ENCODE peak calls at places on chromosome 4, in ten cellular contexts. P is natural killer cell; D is IMR-90; M is lower lobe of right lung; I is AG09309; Q is activated CD8-positive, alpha-beta T cell treated with anti-CD3 and anti-CD28 coated beads for 36 hours; F is CD8-positive, alpha-beta T cell; O is lower leg skin; C is cardiac fibroblast; J is choroid plexus epithelial cell. S is an unnamed sample.

GRCh38 chr4:88333741-88334405 is 44.8 kb upstream of the HERC6 start:
- DNase-seq in P (no peak), D (peak; percentile 15), M (no peak), I (peak; percentile 57), Q (no peak), F (no peak), O (no peak), C (peak; percentile 51), J (peak; percentile 36), S (no peak)

GRCh38 chr4:78362310-78362709 is 189.3 kb upstream of the ANXA3 start:
- DNase-seq in P (no peak), D (no peak), M (no peak), I (no peak), Q (no peak), F (no peak), O (no peak), C (no peak), J (no peak), S (no peak)

GRCh38 chr4:25174674-25175073 is 14.4 kb upstream of the SEPSECS start:
- DNase-seq in P (no peak), D (peak; percentile 12), M (no peak), I (no peak), Q (no peak), F (no peak), O (no peak), C (peak; percentile 28), J (no peak), S (no peak)

GRCh38 chr4:120922390-120923200 is at the start of gene PRDM5:
- DNase-seq in P (no peak), D (peak; percentile 40), M (peak; percentile 65), I (no peak), Q (peak; percentile 35), F (peak; percentile 3), O (peak; percentile 88), C (peak; percentile 53), J (peak; percentile 72), S (peak; percentile 42)

GRCh38 chr4:89572224-89572858 is 264.6 kb downstream of the SNCA start:
- DNase-seq in P (no peak), D (no peak), M (no peak), I (no peak), Q (no peak), F (no peak), O (no peak), C (no peak), J (peak; percentile 53), S (no peak)

GRCh38 chr4:131566026-131566425 is 1583.1 kb upstream of the PCDH10 start:
- DNase-seq in P (no peak), D (no peak), M (no peak), I (no peak), Q (no peak), F (no peak), O (no peak), C (no peak), J (no peak), S (no peak)

GRCh38 chr4:649751-650310 is 24.2 kb downstream of the ATP5ME start:
- DNase-seq in P (no peak), D (no peak), M (peak; percentile 36), I (no peak), Q (no peak), F (no peak), O (no peak), C (no peak), J (no peak), S (no peak)

GRCh38 chr4:2472187-2472586 is 3.3 kb downstream of the RNF4 start:
- DNase-seq in P (no peak), D (peak; percentile 54), M (no peak), I (no peak), Q (no peak), F (no peak), O (no peak), C (peak; percentile 79), J (peak; percentile 69), S (no peak)

GRCh38 chr4:1381944-1382541 is 24.2 kb downstream of the NKX1-1 start:
- DNase-seq in P (no peak), D (no peak), M (peak; percentile 43), I (no peak), Q (no peak), F (no peak), O (peak; percentile 60), C (no peak), J (no peak), S (no peak)

GRCh38 chr4:138576684-138577083 is 334.5 kb upstream of the SLC7A11 start:
- DNase-seq in P (no peak), D (peak; percentile 68), M (no peak), I (peak; percentile 17), Q (no peak), F (no peak), O (no peak), C (peak; percentile 75), J (peak; percentile 80), S (no peak)

GRCh38 chr4:39655866-39656265 is 17.2 kb upstream of the SMIM14 start:
- DNase-seq in P (no peak), D (peak; percentile 10), M (no peak), I (no peak), Q (no peak), F (no peak), O (peak; percentile 34), C (peak; percentile 70), J (no peak), S (no peak)

GRCh38 chr4:88003261-88003660 is 4.2 kb upstream of the PKD2 start:
- DNase-seq in P (no peak), D (no peak), M (no peak), I (no peak), Q (no peak), F (no peak), O (no peak), C (no peak), J (no peak), S (no peak)

GRCh38 chr4:181578911-181579310 is 664.3 kb upstream of the TENM3 start:
- DNase-seq in P (no peak), D (no peak), M (no peak), I (no peak), Q (no peak), F (no peak), O (no peak), C (no peak), J (peak; percentile 8), S (no peak)

GRCh38 chr4:181582595-181582994 is 660.6 kb upstream of the TENM3 start:
- DNase-seq in P (no peak), D (no peak), M (no peak), I (no peak), Q (peak; percentile 3), F (no peak), O (no peak), C (no peak), J (no peak), S (no peak)
- TF ChIP-seq CTCF in P (no peak), D (no peak), M (no peak), I (no peak), Q (no peak), F (no peak), O (no peak), C (peak; percentile 9), J (peak; percentile 19), S (peak; percentile 8)

GRCh38 chr4:177107288-177107901 is 202.3 kb upstream of the NEIL3 start:
- DNase-seq in P (no peak), D (no peak), M (no peak), I (peak; percentile 40), Q (no peak), F (no peak), O (no peak), C (peak; percentile 60), J (no peak), S (no peak)

GRCh38 chr4:177109769-177110168 is 199.9 kb upstream of the NEIL3 start:
- DNase-seq in P (no peak), D (no peak), M (no peak), I (no peak), Q (no peak), F (no peak), O (no peak), C (no peak), J (no peak), S (no peak)

GRCh38 chr4:177105526-177105925 is 204.1 kb upstream of the NEIL3 start:
- DNase-seq in P (no peak), D (no peak), M (no peak), I (peak; percentile 63), Q (no peak), F (no peak), O (no peak), C (no peak), J (no peak), S (no peak)

DNA sequence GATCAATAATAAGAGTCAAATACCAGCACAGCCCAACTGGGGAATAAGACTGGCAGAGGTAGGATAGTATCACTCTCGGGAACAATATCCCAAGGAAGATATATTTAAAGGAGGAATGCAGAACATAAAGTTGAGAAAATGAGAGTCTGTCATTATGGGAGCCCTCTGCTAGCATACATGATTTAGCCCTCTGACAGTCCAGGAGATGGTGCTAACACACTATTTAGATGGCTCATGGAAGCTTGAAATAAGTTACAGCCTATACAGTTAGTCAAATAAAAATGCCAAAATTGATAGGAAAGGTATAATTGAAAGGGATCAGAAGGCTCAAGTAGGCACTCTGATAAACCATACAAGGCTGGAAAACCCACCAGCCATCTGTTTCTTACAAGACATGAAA is 201.0 kb upstream of the NEIL3 start:
- DNase-seq in P (no peak), D (peak; percentile 68), M (no peak), I (no peak), Q (no peak), F (no peak), O (no peak), C (peak; percentile 74), J (peak; percentile 67), S (no peak)
- TF ChIP-seq CTCF in P (no peak), D (peak; percentile 76), M (peak; percentile 9), I (peak; percentile 66), Q (no peak), F (no peak), O (no peak), C (peak; percentile 62), J (peak; percentile 60), S (no peak)

DNA sequence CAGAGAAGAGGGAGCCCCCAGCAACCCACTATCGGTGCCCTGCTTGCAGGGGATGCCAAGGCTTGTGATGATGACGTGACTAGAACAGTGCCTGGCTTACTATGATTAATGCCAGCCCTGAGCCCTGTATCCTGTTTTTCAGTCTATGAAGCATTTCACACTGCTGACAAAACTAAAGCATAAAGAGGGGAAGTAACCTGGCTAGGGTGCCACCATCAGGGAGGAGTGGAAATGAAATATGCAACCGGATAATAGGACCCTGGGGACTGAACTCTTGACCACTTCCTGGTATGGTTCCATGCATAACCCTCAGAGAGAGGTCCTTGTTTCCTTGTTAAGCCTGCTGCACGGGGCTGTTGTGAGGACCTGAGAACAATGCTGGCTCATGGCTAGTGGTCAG is 50.3 kb downstream of the MED28 start:
- DNase-seq in P (no peak), D (no peak), M (no peak), I (no peak), Q (peak; percentile 43), F (no peak), O (no peak), C (peak; percentile 11), J (no peak), S (no peak)
- TF ChIP-seq CTCF in P (no peak), D (no peak), M (no peak), I (no peak), Q (no peak), F (no peak), O (no peak), C (no peak), J (no peak), S (no peak)

GRCh38 chr4:154642361-154642760 is 29.9 kb upstream of the FGG start:
- DNase-seq in P (no peak), D (no peak), M (no peak), I (no peak), Q (no peak), F (no peak), O (no peak), C (no peak), J (no peak), S (no peak)
- TF ChIP-seq CTCF in P (no peak), D (no peak), M (no peak), I (no peak), Q (no peak), F (no peak), O (no peak), C (no peak), J (no peak), S (no peak)

S was measured in progenitor cell of endocrine pancreas.